ENCODE peak calls at places on chromosome 7, in nine cellular contexts. G is AG20443; I is cardiac muscle cell; D is AG08396; B is activated CD4-positive, alpha-beta memory T cell treated with anti-CD3 and anti-CD28 coated beads for 36 hours; Z is stimulated activated CD4-positive, alpha-beta T cell treated with anti-CD3 and anti-CD28 coated beads, Interleukin-4, amount 100 ng/mL, for 1 hour; K is left lobe of liver; O is fibroblast of the aortic adventitia; R is fibroblast of mammary gland. F is an unnamed sample.

GRCh38 chr7:32890553-32891045 is 961 bp downstream of the KBTBD2 start:
- DNase-seq in G (peak; percentile 31), I (peak; percentile 54), D (peak; percentile 24), B (peak; percentile 43), Z (no peak), K (no peak), O (peak; percentile 76), R (peak; percentile 81), F (peak; percentile 17)

GRCh38 chr7:47572939-47573757 is 8.8 kb downstream of the TNS3 start:
- DNase-seq in G (no peak), I (no peak), D (no peak), B (no peak), Z (no peak), K (peak; percentile 64), O (no peak), R (no peak), F (no peak)

GRCh38 chr7:90594791-90595317 is 1.3 kb upstream of the CDK14 start:
- DNase-seq in G (peak; percentile 63), I (no peak), D (peak; percentile 71), B (no peak), Z (no peak), K (no peak), O (peak; percentile 85), R (peak; percentile 97), F (no peak)

GRCh38 chr7:55030314-55030713 is 11.5 kb downstream of the EGFR start:
- DNase-seq in G (no peak), I (no peak), D (no peak), B (no peak), Z (no peak), K (no peak), O (peak; percentile 58), R (peak; percentile 44), F (no peak)

GRCh38 chr7:90824386-90825307 is 228.5 kb downstream of the CDK14 start:
- DNase-seq in G (peak; percentile 35), I (no peak), D (peak; percentile 16), B (no peak), Z (no peak), K (no peak), O (peak; percentile 91), R (peak; percentile 96), F (no peak)

GRCh38 chr7:45189151-45189970 is 31.8 kb downstream of the RAMP3 start:
- DNase-seq in G (no peak), I (no peak), D (no peak), B (no peak), Z (no peak), K (peak; percentile 42), O (no peak), R (no peak), F (no peak)

GRCh38 chr7:130397472-130397871 is 17.2 kb downstream of the CPA1 start:
- DNase-seq in G (no peak), I (no peak), D (no peak), B (no peak), Z (no peak), K (no peak), O (no peak), R (no peak), F (no peak)

GRCh38 chr7:155466142-155466813 is 8.3 kb downstream of the EN2 start:
- DNase-seq in G (no peak), I (peak; percentile 32), D (no peak), B (no peak), Z (no peak), K (no peak), O (no peak), R (no peak), F (no peak)

GRCh38 chr7:2488272-2488645 is 12.1 kb upstream of the GRIFIN start:
- DNase-seq in G (peak; percentile 73), I (no peak), D (no peak), B (no peak), Z (no peak), K (no peak), O (peak; percentile 32), R (peak; percentile 49), F (no peak)

GRCh38 chr7:42093361-42093905 is 143.6 kb downstream of the GLI3 start:
- DNase-seq in G (no peak), I (no peak), D (no peak), B (no peak), Z (no peak), K (no peak), O (no peak), R (no peak), F (no peak)

GRCh38 chr7:98213874-98214810 is 2.9 kb downstream of the BHLHA15 start:
- DNase-seq in G (no peak), I (no peak), D (no peak), B (no peak), Z (no peak), K (no peak), O (no peak), R (no peak), F (no peak)

GRCh38 chr7:91517408-91517807 is 253.2 kb downstream of the FZD1 start:
- DNase-seq in G (no peak), I (no peak), D (no peak), B (no peak), Z (no peak), K (no peak), O (no peak), R (no peak), F (no peak)

GRCh38 chr7:2224491-2224928 is 8.2 kb downstream of the MAD1L1 start:
- DNase-seq in G (no peak), I (no peak), D (no peak), B (no peak), Z (no peak), K (no peak), O (no peak), R (no peak), F (no peak)

GRCh38 chr7:132933076-132933466 is 148.8 kb downstream of the CHCHD3 start:
- DNase-seq in G (peak; percentile 43), I (no peak), D (peak; percentile 7), B (peak; percentile 13), Z (no peak), K (no peak), O (peak; percentile 91), R (peak; percentile 82), F (no peak)

GRCh38 chr7:123637203-123637602 is 18.5 kb upstream of the LMOD2 start:
- DNase-seq in G (no peak), I (peak; percentile 42), D (no peak), B (no peak), Z (no peak), K (no peak), O (no peak), R (no peak), F (no peak)

GRCh38 chr7:155466814-155467675 is 9.1 kb downstream of the EN2 start:
- DNase-seq in G (no peak), I (peak; percentile 70), D (no peak), B (peak; percentile 59), Z (no peak), K (no peak), O (no peak), R (no peak), F (no peak)

GRCh38 chr7:59986-60675 is 132.2 kb upstream of the FAM20C start:
- DNase-seq in G (no peak), I (no peak), D (no peak), B (no peak), Z (no peak), K (no peak), O (no peak), R (no peak), F (no peak)

GRCh38 chr7:13144622-13145021 is 457.2 kb downstream of the ARL4A start:
- DNase-seq in G (no peak), I (no peak), D (peak; percentile 5), B (no peak), Z (no peak), K (no peak), O (peak; percentile 55), R (peak; percentile 33), F (no peak)

GRCh38 chr7:7857143-7857583 is 111.4 kb upstream of the GLCCI1 start:
- DNase-seq in G (no peak), I (no peak), D (no peak), B (no peak), Z (no peak), K (no peak), O (no peak), R (no peak), F (no peak)

GRCh38 chr7:103915958-103916357 is 73.5 kb downstream of the RELN start:
- DNase-seq in G (peak; percentile 11), I (no peak), D (peak; percentile 16), B (peak; percentile 10), Z (no peak), K (no peak), O (peak; percentile 23), R (peak; percentile 74), F (no peak)